ENCODE peak calls at places on chromosomes 3 and 15, in seven cellular contexts. D, K, W, M, Z, X and E are unnamed samples.

GRCh38 chr15:76963596-76963995 is 31.3 kb upstream of the PSTPIP1 start:
- DNase-seq in D (peak; percentile 28), K (no peak), W (no peak), M (no peak), Z (no peak), X (no peak), E (no peak)

GRCh38 chr3:52714335-52715302 is 8.7 kb downstream of the SPCS1 start:
- DNase-seq in D (no peak), K (peak; percentile 32), W (no peak), M (no peak), Z (no peak), X (no peak), E (no peak)

GRCh38 chr3:100010087-100010417 is 104.2 kb downstream of the FILIP1L start:
- DNase-seq in D (no peak), K (no peak), W (no peak), M (no peak), Z (no peak), X (no peak), E (no peak)

GRCh38 chr3:53137221-53137620 is 7.0 kb upstream of the RFT1 start:
- DNase-seq in D (no peak), K (no peak), W (no peak), M (no peak), Z (no peak), X (no peak), E (no peak)

GRCh38 chr3:126375835-126376331 is 18.7 kb upstream of the KLF15 start:
- DNase-seq in D (no peak), K (no peak), W (no peak), M (no peak), Z (no peak), X (no peak), E (no peak)

GRCh38 chr3:158456114-158456513 is 114.9 kb upstream of the MLF1 start:
- DNase-seq in D (no peak), K (no peak), W (no peak), M (no peak), Z (no peak), X (no peak), E (no peak)

GRCh38 chr3:123816673-123817207 is 67.4 kb downstream of the MYLK start:
- DNase-seq in D (peak; percentile 87), K (no peak), W (peak; percentile 59), M (no peak), Z (no peak), X (no peak), E (peak; percentile 49)

GRCh38 chr3:111862415-111862814 is 3.4 kb downstream of the PHLDB2 start:
- DNase-seq in D (no peak), K (no peak), W (no peak), M (no peak), Z (no peak), X (no peak), E (no peak)

GRCh38 chr3:128619146-128619890 is 31.3 kb downstream of the RPN1 start:
- DNase-seq in D (peak; percentile 56), K (no peak), W (peak; percentile 77), M (no peak), Z (no peak), X (no peak), E (no peak)

GRCh38 chr3:124298951-124299350 is 307.0 kb upstream of the ROPN1 start:
- DNase-seq in D (peak; percentile 73), K (no peak), W (no peak), M (no peak), Z (no peak), X (no peak), E (no peak)